ENCODE peak calls at places on chromosomes 11 and 22, in six cellular contexts. O, D, V, Y, J and B are unnamed samples.

GRCh38 chr22:21755855-21756284 is 20.3 kb upstream of the YPEL1 start:
- DNase-seq in Y (no peak), V (no peak), O (no peak), D (no peak), J (peak; percentile 97), B (no peak)

GRCh38 chr11:67248653-67249052 is 17.6 kb upstream of the GRK2 start:
- DNase-seq in O (no peak), V (no peak), D (no peak), Y (no peak), J (no peak), B (no peak)

GRCh38 chr11:12876340-12876739 is 132.8 kb upstream of the RASSF10 start:
- DNase-seq in D (no peak), O (no peak), Y (no peak), V (no peak), J (no peak), B (no peak)

GRCh38 chr22:44460287-44461082 is 37.5 kb downstream of the RTL6 start:
- DNase-seq in V (peak; percentile 50), O (no peak), Y (no peak), J (no peak), D (no peak), B (no peak)

GRCh38 chr11:82791779-82792178 is 58.1 kb upstream of the FAM181B start:
- DNase-seq in V (no peak), D (no peak), Y (no peak), J (no peak), O (no peak), B (no peak)

GRCh38 chr11:134498326-134499139 is 86.5 kb upstream of the B3GAT1 start:
- DNase-seq in V (no peak), O (no peak), J (no peak), D (no peak), Y (no peak), B (no peak)

GRCh38 chr11:94597896-94598295 is 30.7 kb downstream of the PIWIL4 start:
- DNase-seq in D (peak; percentile 22), Y (no peak), O (no peak), J (no peak), V (no peak), B (no peak)

GRCh38 chr11:112017538-112017937 is 7.7 kb upstream of the DLAT start:
- DNase-seq in D (no peak), J (no peak), O (no peak), Y (no peak), V (no peak), B (no peak)

GRCh38 chr11:9613830-9614762 is 40.6 kb downstream of the WEE1 start:
- DNase-seq in V (peak; percentile 94), Y (peak; percentile 31), J (peak; percentile 93), O (peak; percentile 94), D (peak; percentile 96), B (peak; percentile 81)

DNA sequence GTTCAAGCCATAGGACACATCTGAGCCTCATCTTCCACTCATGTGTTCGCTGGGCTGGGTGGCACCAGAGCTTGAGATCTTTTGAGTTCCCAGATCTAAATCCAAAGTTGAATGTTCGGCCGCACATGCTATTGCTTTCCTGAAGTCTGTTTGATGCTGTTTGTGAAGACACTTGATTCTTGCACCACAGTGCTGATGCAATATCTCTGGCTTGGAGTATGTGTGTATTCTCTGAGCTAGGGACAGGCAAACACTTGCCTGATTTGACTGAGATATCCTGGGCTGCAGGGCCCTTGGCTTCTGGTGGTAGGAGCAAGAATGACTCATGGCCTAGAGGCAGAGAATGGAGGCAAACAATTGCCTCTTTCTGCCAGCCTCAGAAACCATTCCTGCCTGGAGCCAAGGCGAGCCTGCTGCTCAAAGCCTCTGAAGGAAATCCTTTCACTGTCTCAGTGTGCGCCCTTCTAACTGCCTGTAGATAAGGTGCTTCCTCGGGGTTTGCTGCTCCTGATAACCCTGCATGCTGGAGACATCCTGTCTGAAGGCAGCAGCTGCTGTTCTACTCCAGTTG is 73.0 kb downstream of the CYB5R2 start:
- DNase-seq in J (peak; percentile 79), O (no peak), D (no peak), V (no peak), Y (peak; percentile 85), B (no peak)
- H3K4me3 ChIP-seq in J (no peak overlapping the region), O (no peak overlapping the region), D (no peak overlapping the region), V (no peak overlapping the region), Y (no peak overlapping the region), B (no peak overlapping the region)

DNA sequence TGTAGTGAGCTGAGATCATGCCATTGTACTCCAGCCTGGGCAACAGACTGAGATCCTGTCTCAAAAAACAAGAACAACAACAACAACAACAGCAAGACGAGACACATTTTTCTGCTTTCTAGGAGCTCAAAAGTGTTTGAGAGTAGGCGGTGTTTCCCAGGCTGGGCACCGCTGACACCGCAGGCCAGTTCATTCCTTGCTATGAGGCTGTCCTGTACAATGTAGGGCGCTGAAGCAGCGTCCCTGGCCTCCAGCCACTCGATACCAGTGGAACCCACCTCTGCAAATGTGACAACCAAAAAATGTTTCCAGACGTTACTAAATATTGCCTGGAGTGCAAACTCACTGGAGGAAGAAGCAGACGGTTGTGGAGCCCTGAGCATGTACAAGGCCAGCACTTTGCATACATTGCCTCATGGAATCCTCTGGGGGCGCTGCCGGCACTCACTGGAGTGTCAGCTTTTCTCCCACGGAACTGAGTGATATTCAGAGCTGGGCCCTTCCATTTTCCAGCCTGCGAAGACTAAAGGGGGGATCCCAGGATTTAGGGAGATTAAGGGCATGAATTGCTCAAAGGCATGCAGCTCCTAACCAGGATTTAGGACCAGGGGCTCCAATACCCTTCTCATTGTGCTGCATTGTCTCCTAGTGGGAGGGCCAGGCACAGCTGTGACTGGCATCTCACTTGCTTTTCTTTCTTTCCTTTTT is 5.8 kb upstream of the MIEF1 start:
- DNase-seq in V (no peak), O (peak; percentile 91), J (peak; percentile 88), D (peak; percentile 71), Y (no peak), B (no peak)
- TF ChIP-seq CTCF in V (peak; percentile 87), O (peak; percentile 66), J (peak; percentile 80), D (peak; percentile 93), Y (peak; percentile 85), B (peak; percentile 90)

GRCh38 chr11:8267831-8268529 is 4.3 kb upstream of the LMO1 start:
- DNase-seq in V (no peak), O (no peak), J (peak; percentile 90), D (no peak), Y (no peak), B (no peak)

GRCh38 chr11:8269636-8270035 is 6.0 kb upstream of the LMO1 start:
- DNase-seq in D (no peak), Y (no peak), O (no peak), V (no peak), J (peak; percentile 69), B (no peak)

GRCh38 chr11:8267280-8267679 is 3.6 kb upstream of the LMO1 start:
- DNase-seq in Y (no peak), V (no peak), J (peak; percentile 77), O (no peak), D (no peak), B (no peak)

GRCh38 chr11:8266246-8267241 is 2.9 kb upstream of the LMO1 start:
- DNase-seq in Y (no peak), D (no peak), V (no peak), J (peak; percentile 73), O (no peak), B (no peak)

GRCh38 chr11:8268530-8269461 is 5.1 kb upstream of the LMO1 start:
- DNase-seq in D (no peak), J (peak; percentile 93), V (no peak), O (no peak), Y (no peak), B (no peak)
- H3K4me3 ChIP-seq in D (no peak overlapping the region), J (peak overlapping the region; percentile 10), V (peak overlapping the region; percentile 55), O (peak overlapping the region; percentile 57), Y (no peak overlapping the region), B (no peak overlapping the region)

GRCh38 chr22:46389081-46389480 is 53.6 kb downstream of the TRMU start:
- DNase-seq in O (peak; percentile 68), D (no peak), J (no peak), Y (no peak), V (no peak), B (no peak)

GRCh38 chr22:46391486-46392136 is 56.1 kb downstream of the TRMU start:
- DNase-seq in V (no peak), O (peak; percentile 83), D (no peak), J (no peak), Y (no peak), B (no peak)

GRCh38 chr22:46392137-46392844 is 56.8 kb downstream of the TRMU start:
- DNase-seq in D (no peak), V (no peak), O (peak; percentile 46), Y (no peak), J (no peak), B (no peak)

GRCh38 chr22:46390105-46390651 is 54.7 kb downstream of the TRMU start:
- DNase-seq in Y (no peak), O (peak; percentile 41), V (no peak), D (no peak), J (no peak), B (no peak)

GRCh38 chr22:46390652-46391301 is 55.3 kb downstream of the TRMU start:
- DNase-seq in J (peak; percentile 98), Y (peak; percentile 34), V (no peak), D (no peak), O (peak; percentile 95), B (no peak)
- TF ChIP-seq CTCF in J (peak; percentile 52), Y (peak; percentile 58), V (peak; percentile 53), D (no peak), O (peak; percentile 54), B (no peak)

GRCh38 chr11:32434387-32435151 is 770 bp downstream of the WT1 start:
- DNase-seq in V (no peak), D (no peak), J (no peak), Y (no peak), O (no peak), B (no peak)

GRCh38 chr11:32435947-32436750 is 810 bp upstream of the WT1 start:
- DNase-seq in V (no peak), D (no peak), J (no peak), O (no peak), Y (no peak), B (no peak)

GRCh38 chr11:32435152-32435480 is 223 bp downstream of the WT1 start:
- DNase-seq in O (no peak), D (no peak), Y (no peak), V (no peak), J (no peak), B (no peak)

GRCh38 chr11:32436751-32437405 is 1.5 kb upstream of the WT1 start:
- DNase-seq in J (no peak), Y (no peak), D (no peak), O (no peak), V (no peak), B (no peak)

DNA sequence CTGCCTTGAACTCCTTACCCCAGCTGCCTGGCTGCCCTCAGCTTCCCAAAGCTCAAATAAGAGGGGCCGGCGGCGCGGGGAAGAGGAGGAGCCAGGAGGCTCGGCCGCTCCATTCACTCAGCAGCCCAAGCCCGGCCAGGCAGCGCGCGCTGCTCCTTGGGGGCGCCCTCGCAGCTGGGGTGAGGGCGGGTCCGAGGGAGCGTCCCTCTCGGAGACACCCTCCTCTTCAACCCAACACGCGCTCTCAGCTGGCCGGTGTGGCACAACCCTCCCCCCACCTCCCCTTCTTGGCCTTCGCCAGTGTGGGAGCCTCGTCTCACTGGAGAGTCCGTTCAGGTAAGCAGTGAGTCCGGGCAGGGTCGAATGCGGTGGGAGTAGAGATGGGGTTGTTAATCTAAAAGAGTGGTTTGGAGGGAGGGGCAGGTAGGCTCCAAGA is at the start of gene WT1:
- DNase-seq in D (no peak), O (no peak), Y (no peak), V (no peak), J (no peak), B (no peak)
- H3K4me3 ChIP-seq in D (no peak within 1 kb of the TSS), O (peak within 1 kb of the TSS; percentile 34), Y (no peak within 1 kb of the TSS), V (peak within 1 kb of the TSS; percentile 34), J (no peak within 1 kb of the TSS), B (no peak within 1 kb of the TSS)

GRCh38 chr11:110019659-110020058 is 73.5 kb upstream of the ZC3H12C start:
- DNase-seq in J (no peak), D (no peak), Y (no peak), O (no peak), V (no peak), B (no peak)
- TF ChIP-seq CTCF in J (no peak), D (no peak), Y (no peak), O (no peak), V (no peak), B (no peak)